ENCODE peak calls at places on chromosomes 1 and 21, in five cellular contexts. One of them, this sample, is unnamed.

GRCh38 chr1:29793101-29793546 is 556.8 kb downstream of the PTPRU start:
- DNase-seq in K562: peak; percentile 63
- DNase-seq in H1: peak; percentile 62
- DNase-seq in HepG2: peak; percentile 74
- DNase-seq in A549: peak; percentile 67
- DNase-seq in this sample: no peak

GRCh38 chr1:59739111-59739510 is 75.6 kb upstream of the HOOK1 start:
- DNase-seq in K562: no peak
- DNase-seq in HepG2: no peak
- DNase-seq in H1: no peak
- DNase-seq in A549: no peak
- DNase-seq in this sample: no peak

GRCh38 chr1:156246762-156247459 is 945 bp downstream of the PAQR6 start:
- DNase-seq in A549: no peak
- DNase-seq in HepG2: no peak
- DNase-seq in K562: peak; percentile 54
- DNase-seq in H1: no peak
- DNase-seq in this sample: no peak

GRCh38 chr1:212668477-212668876 is 31.2 kb downstream of the BATF3 start:
- DNase-seq in HepG2: no peak
- DNase-seq in K562: no peak
- DNase-seq in H1: no peak
- DNase-seq in A549: no peak
- DNase-seq in this sample: no peak

GRCh38 chr1:54223441-54224202 is 23.7 kb downstream of the MRPL37 start:
- DNase-seq in K562: no peak
- DNase-seq in HepG2: no peak
- DNase-seq in A549: no peak
- DNase-seq in H1: no peak
- DNase-seq in this sample: no peak

GRCh38 chr1:182330303-182330702 is 61.3 kb downstream of the GLUL start:
- DNase-seq in H1: no peak
- DNase-seq in HepG2: no peak
- DNase-seq in A549: no peak
- DNase-seq in K562: peak; percentile 35
- DNase-seq in this sample: no peak

GRCh38 chr1:82423174-82423815 is 622.6 kb downstream of the ADGRL2 start:
- DNase-seq in HepG2: no peak
- DNase-seq in H1: no peak
- DNase-seq in A549: no peak
- DNase-seq in K562: no peak
- DNase-seq in this sample: no peak

GRCh38 chr1:152112101-152112884 is 3.0 kb downstream of the TCHH start:
- DNase-seq in A549: peak; percentile 36
- DNase-seq in H1: no peak
- DNase-seq in K562: no peak
- DNase-seq in HepG2: no peak
- DNase-seq in this sample: no peak

GRCh38 chr1:241551759-241552638 is 19.8 kb downstream of the KMO start:
- DNase-seq in K562: peak; percentile 52
- DNase-seq in A549: no peak
- DNase-seq in HepG2: no peak
- DNase-seq in H1: no peak
- DNase-seq in this sample: peak; percentile 46

GRCh38 chr1:114234408-114235119 is 80.9 kb upstream of the SYT6 start:
- DNase-seq in K562: no peak
- DNase-seq in HepG2: no peak
- DNase-seq in A549: no peak
- DNase-seq in H1: no peak
- DNase-seq in this sample: peak; percentile 9

GRCh38 chr1:72438270-72438669 is 155.9 kb upstream of the NEGR1 start:
- DNase-seq in A549: no peak
- DNase-seq in K562: no peak
- DNase-seq in H1: no peak
- DNase-seq in HepG2: no peak
- DNase-seq in this sample: no peak

GRCh38 chr1:102002057-102002456 is 5.3 kb upstream of the OLFM3 start:
- DNase-seq in A549: no peak
- DNase-seq in K562: no peak
- DNase-seq in H1: no peak
- DNase-seq in HepG2: no peak
- DNase-seq in this sample: no peak

GRCh38 chr1:203289281-203289981 is 15.9 kb upstream of the BTG2 start:
- DNase-seq in H1: no peak
- DNase-seq in K562: peak; percentile 67
- DNase-seq in A549: no peak
- DNase-seq in HepG2: no peak
- DNase-seq in this sample: peak; percentile 99

GRCh38 chr1:183652547-183653467 is at the start of gene APOBEC4:
- DNase-seq in HepG2: no peak
- DNase-seq in A549: no peak
- DNase-seq in H1: no peak
- DNase-seq in K562: no peak
- DNase-seq in this sample: no peak

GRCh38 chr21:44846485-44847260 is 26.8 kb downstream of the PTTG1IP start:
- DNase-seq in HepG2: peak; percentile 48
- DNase-seq in A549: no peak
- DNase-seq in H1: no peak
- DNase-seq in K562: no peak
- DNase-seq in this sample: no peak

GRCh38 chr1:115179397-115179835 is 90.1 kb upstream of the TSPAN2 start:
- DNase-seq in HepG2: peak; percentile 38
- DNase-seq in K562: peak; percentile 77
- DNase-seq in A549: peak; percentile 89
- DNase-seq in H1: no peak
- DNase-seq in this sample: no peak

GRCh38 chr1:102615896-102616295 is 492.4 kb downstream of the COL11A1 start:
- DNase-seq in HepG2: no peak
- DNase-seq in A549: no peak
- DNase-seq in H1: no peak
- DNase-seq in K562: no peak
- DNase-seq in this sample: no peak

GRCh38 chr1:162321809-162322422 is 54.7 kb downstream of the SPATA46 start:
- DNase-seq in HepG2: no peak
- DNase-seq in A549: no peak
- DNase-seq in K562: no peak
- DNase-seq in H1: no peak
- DNase-seq in this sample: no peak

GRCh38 chr1:178344513-178345077 is 152.2 kb downstream of the CLEC20A start:
- DNase-seq in K562: no peak
- DNase-seq in A549: peak; percentile 62
- DNase-seq in H1: no peak
- DNase-seq in HepG2: peak; percentile 36
- DNase-seq in this sample: peak; percentile 1

GRCh38 chr21:39676054-39676771 is 63.5 kb downstream of the B3GALT5 start:
- DNase-seq in A549: peak; percentile 45
- DNase-seq in H1: no peak
- DNase-seq in HepG2: peak; percentile 17
- DNase-seq in K562: no peak
- DNase-seq in this sample: peak; percentile 51

GRCh38 chr1:92691937-92692336 is 93.0 kb downstream of the EVI5 start:
- DNase-seq in HepG2: no peak
- DNase-seq in A549: no peak
- DNase-seq in K562: no peak
- DNase-seq in H1: no peak
- DNase-seq in this sample: no peak

GRCh38 chr1:104706631-104707147 is 957.0 kb downstream of the AMY1C start:
- DNase-seq in HepG2: peak; percentile 37
- DNase-seq in H1: no peak
- DNase-seq in A549: peak; percentile 78
- DNase-seq in K562: no peak
- DNase-seq in this sample: peak; percentile 9

GRCh38 chr1:236426215-236426614 is 32.1 kb downstream of the EDARADD start:
- DNase-seq in K562: no peak
- DNase-seq in HepG2: no peak
- DNase-seq in H1: no peak
- DNase-seq in A549: no peak
- DNase-seq in this sample: no peak

GRCh38 chr1:22295396-22295795 is 152.5 kb upstream of the WNT4 start:
- DNase-seq in A549: no peak
- DNase-seq in H1: no peak
- DNase-seq in HepG2: no peak
- DNase-seq in K562: no peak
- DNase-seq in this sample: no peak

GRCh38 chr1:186008920-186009737 is 274.9 kb downstream of the HMCN1 start:
- DNase-seq in H1: no peak
- DNase-seq in HepG2: no peak
- DNase-seq in K562: no peak
- DNase-seq in A549: no peak
- DNase-seq in this sample: no peak

GRCh38 chr1:84969489-84970250 is 27.2 kb downstream of the MCOLN2 start:
- DNase-seq in A549: no peak
- DNase-seq in K562: no peak
- DNase-seq in H1: no peak
- DNase-seq in HepG2: no peak
- DNase-seq in this sample: peak; percentile 92

GRCh38 chr1:31696246-31696645 is 7.6 kb downstream of the COL16A1 start:
- DNase-seq in A549: no peak
- DNase-seq in H1: no peak
- DNase-seq in HepG2: no peak
- DNase-seq in K562: no peak
- DNase-seq in this sample: no peak

GRCh38 chr1:245704765-245705164 is 550.0 kb downstream of the KIF26B start:
- DNase-seq in H1: no peak
- DNase-seq in HepG2: no peak
- DNase-seq in A549: no peak
- DNase-seq in K562: no peak
- DNase-seq in this sample: no peak

GRCh38 chr1:228323401-228323800 is 83.2 kb downstream of the TRIM11 start:
- DNase-seq in K562: no peak
- DNase-seq in A549: no peak
- DNase-seq in H1: no peak
- DNase-seq in HepG2: no peak
- DNase-seq in this sample: no peak

GRCh38 chr1:63813829-63814277 is 40.0 kb downstream of the ROR1 start:
- DNase-seq in A549: no peak
- DNase-seq in HepG2: no peak
- DNase-seq in K562: no peak
- DNase-seq in H1: no peak
- DNase-seq in this sample: no peak

GRCh38 chr1:241985787-241986186 is 13.1 kb downstream of the MAP1LC3C start:
- DNase-seq in HepG2: peak; percentile 47
- DNase-seq in K562: peak; percentile 44
- DNase-seq in A549: peak; percentile 62
- DNase-seq in H1: no peak
- DNase-seq in this sample: no peak

GRCh38 chr1:174248041-174248440 is 88.7 kb downstream of the RABGAP1L start:
- DNase-seq in HepG2: no peak
- DNase-seq in A549: no peak
- DNase-seq in H1: no peak
- DNase-seq in K562: no peak
- DNase-seq in this sample: no peak

GRCh38 chr1:51736702-51737101 is 119.8 kb downstream of the OSBPL9 start:
- DNase-seq in HepG2: no peak
- DNase-seq in A549: peak; percentile 69
- DNase-seq in H1: no peak
- DNase-seq in K562: peak; percentile 24
- DNase-seq in this sample: no peak

DNA sequence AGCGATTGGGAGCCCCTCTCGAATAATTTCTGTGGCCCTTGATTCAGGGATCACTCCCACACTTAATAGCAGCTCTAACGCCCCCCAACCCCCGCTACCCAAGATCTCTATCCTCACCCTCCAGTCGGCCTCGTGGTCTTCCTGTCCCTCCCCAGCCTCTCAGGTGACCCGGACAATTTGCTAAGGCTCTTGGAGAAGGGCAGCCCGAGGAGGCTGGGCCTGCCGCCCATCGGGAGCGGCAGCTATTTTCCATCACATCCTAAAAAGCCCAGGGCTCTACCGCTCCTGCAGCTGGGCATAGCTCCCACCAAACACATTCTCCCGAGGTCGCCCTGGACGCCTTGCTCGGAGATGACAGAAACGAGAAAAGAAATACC is 12.0 kb upstream of the PHLDA3 start:
- DNase-seq in HepG2: no peak
- DNase-seq in A549: no peak
- DNase-seq in K562: no peak
- DNase-seq in H1: no peak
- DNase-seq in this sample: no peak
- TF ChIP-seq RFX5 in HepG2: no peak
- TF ChIP-seq RFX5 in A549: no peak
- TF ChIP-seq RFX5 in K562: no peak
- TF ChIP-seq RFX5 in H1: no peak
- TF ChIP-seq RFX5 in this sample: no peak

DNA sequence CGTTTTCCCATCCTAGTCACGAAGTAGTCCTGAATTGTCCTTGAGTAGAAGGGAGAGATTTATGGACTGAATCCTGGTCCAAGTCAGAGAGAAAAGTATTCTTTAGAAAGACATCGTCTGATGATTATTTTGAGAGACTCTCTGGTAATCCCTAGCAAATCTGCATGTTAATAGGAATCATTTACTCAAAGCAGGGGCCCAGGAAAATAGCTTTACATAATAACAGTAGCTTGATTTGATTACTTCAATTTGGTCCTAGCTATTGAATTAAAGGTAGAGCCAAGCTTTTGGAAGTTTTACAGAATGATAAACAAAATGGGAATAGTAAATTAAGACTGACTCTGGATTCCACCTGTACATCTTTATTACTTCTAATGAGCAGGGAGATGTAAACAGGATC is 60.5 kb upstream of the OLIG2 start:
- DNase-seq in H1: no peak
- DNase-seq in A549: no peak
- DNase-seq in HepG2: no peak
- DNase-seq in K562: no peak
- DNase-seq in this sample: no peak
- TF ChIP-seq KDM1A in H1: no peak
- TF ChIP-seq KDM1A in A549: no peak
- TF ChIP-seq KDM1A in HepG2: no peak
- TF ChIP-seq KDM1A in K562: no peak
- TF ChIP-seq KDM1A in this sample: no peak

GRCh38 chr1:110902820-110903463 is 30.0 kb downstream of the CD53 start:
- DNase-seq in H1: no peak
- DNase-seq in A549: no peak
- DNase-seq in HepG2: no peak
- DNase-seq in K562: no peak
- DNase-seq in this sample: no peak
- TF ChIP-seq RFX5 in H1: no peak
- TF ChIP-seq RFX5 in A549: no peak
- TF ChIP-seq RFX5 in HepG2: no peak
- TF ChIP-seq RFX5 in K562: no peak
- TF ChIP-seq RFX5 in this sample: no peak

DNA sequence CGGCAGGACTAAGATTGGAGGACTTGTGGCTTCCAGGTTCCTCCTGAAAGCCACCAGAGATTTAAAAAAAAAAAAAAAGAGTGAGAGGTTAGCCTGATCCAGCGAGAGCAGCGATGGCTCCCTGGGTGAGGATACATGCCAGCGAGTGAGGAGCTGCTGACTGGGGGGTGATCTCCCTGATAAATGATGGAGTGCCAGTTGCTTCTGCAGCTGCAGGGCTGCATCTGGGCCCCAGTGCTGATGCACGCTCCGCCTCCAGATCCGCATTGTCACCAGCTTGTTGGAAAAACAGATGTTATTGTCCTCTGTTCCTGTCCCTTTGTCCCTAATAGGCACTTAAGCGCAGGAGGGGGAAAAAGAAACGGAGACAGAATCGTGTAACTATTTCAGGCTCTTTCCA is 28.6 kb downstream of the UBIAD1 start:
- DNase-seq in H1: no peak
- DNase-seq in K562: no peak
- DNase-seq in A549: no peak
- DNase-seq in HepG2: no peak
- DNase-seq in this sample: no peak
- TF ChIP-seq KDM1A in H1: no peak
- TF ChIP-seq KDM1A in K562: no peak
- TF ChIP-seq KDM1A in A549: no peak
- TF ChIP-seq KDM1A in HepG2: no peak
- TF ChIP-seq KDM1A in this sample: no peak

GRCh38 chr21:42387843-42388242 is 8.0 kb downstream of the TMPRSS3 start:
- DNase-seq in H1: no peak
- DNase-seq in K562: no peak
- DNase-seq in A549: no peak
- DNase-seq in HepG2: no peak
- DNase-seq in this sample: no peak
- TF ChIP-seq RFX5 in H1: no peak
- TF ChIP-seq RFX5 in K562: no peak
- TF ChIP-seq RFX5 in A549: no peak
- TF ChIP-seq RFX5 in HepG2: no peak
- TF ChIP-seq RFX5 in this sample: no peak